ENCODE peak calls at places on chromosome 6, in four cellular contexts. One of them, this sample, is unnamed.
A peak's percentile ranks its signal among the peaks of the same experiment; 100 is the strongest.

GRCh38 chr6:41200901-41201783 is at the start of gene TREML2:
- DNase-seq in GM23338: no peak
- DNase-seq in A549: no peak
- DNase-seq in fibroblast of lung: no peak
- DNase-seq in this sample: no peak

GRCh38 chr6:135054575-135055498 is at the start of gene HBS1L:
- DNase-seq in GM23338: peak; percentile 98
- DNase-seq in A549: peak; percentile 68
- DNase-seq in fibroblast of lung: peak; percentile 94
- DNase-seq in this sample: peak; percentile 99

GRCh38 chr6:156634971-156635371 is 142.2 kb upstream of the ARID1B start:
- DNase-seq in GM23338: no peak
- DNase-seq in A549: no peak
- DNase-seq in fibroblast of lung: no peak
- DNase-seq in this sample: no peak

GRCh38 chr6:73024598-73024997 is 200.7 kb downstream of the KHDC1L start:
- DNase-seq in GM23338: no peak
- DNase-seq in A549: no peak
- DNase-seq in fibroblast of lung: peak; percentile 28
- DNase-seq in this sample: no peak

GRCh38 chr6:14660767-14661166 is 543.2 kb downstream of the CD83 start:
- DNase-seq in GM23338: no peak
- DNase-seq in A549: no peak
- DNase-seq in fibroblast of lung: no peak
- DNase-seq in this sample: no peak

GRCh38 chr6:7107578-7108195 is at the start of gene RREB1:
- DNase-seq in GM23338: peak; percentile 70
- DNase-seq in A549: peak; percentile 85
- DNase-seq in fibroblast of lung: peak; percentile 65
- DNase-seq in this sample: peak; percentile 68

GRCh38 chr6:113927001-113927400 is 43.9 kb downstream of the HDAC2 start:
- DNase-seq in GM23338: no peak
- DNase-seq in A549: no peak
- DNase-seq in fibroblast of lung: no peak
- DNase-seq in this sample: no peak

GRCh38 chr6:107713214-107713962 is 110.7 kb downstream of the SCML4 start:
- DNase-seq in GM23338: no peak
- DNase-seq in A549: no peak
- DNase-seq in fibroblast of lung: no peak
- DNase-seq in this sample: no peak

GRCh38 chr6:49321673-49322072 is 141.4 kb downstream of the MMUT start:
- DNase-seq in GM23338: no peak
- DNase-seq in A549: no peak
- DNase-seq in fibroblast of lung: peak; percentile 56
- DNase-seq in this sample: no peak

GRCh38 chr6:34656378-34657036 is 40.1 kb downstream of the ILRUN start:
- DNase-seq in GM23338: no peak
- DNase-seq in A549: no peak
- DNase-seq in fibroblast of lung: peak; percentile 74
- DNase-seq in this sample: no peak

GRCh38 chr6:155033021-155033801 is 38.1 kb downstream of the TIAM2 start:
- DNase-seq in GM23338: no peak
- DNase-seq in A549: no peak
- DNase-seq in fibroblast of lung: no peak
- DNase-seq in this sample: no peak

GRCh38 chr6:2111162-2111677 is 134.2 kb downstream of the GMDS start:
- DNase-seq in GM23338: no peak
- DNase-seq in A549: no peak
- DNase-seq in fibroblast of lung: peak; percentile 77
- DNase-seq in this sample: no peak

GRCh38 chr6:6512711-6513110 is 75.8 kb upstream of the LY86 start:
- DNase-seq in GM23338: no peak
- DNase-seq in A549: no peak
- DNase-seq in fibroblast of lung: no peak
- DNase-seq in this sample: no peak

GRCh38 chr6:33392168-33392947 is 735 bp downstream of the KIFC1 start:
- DNase-seq in GM23338: peak; percentile 21
- DNase-seq in A549: no peak
- DNase-seq in fibroblast of lung: peak; percentile 49
- DNase-seq in this sample: peak; percentile 28

GRCh38 chr6:148343383-148343782 is 745 bp downstream of the SASH1 start:
- DNase-seq in GM23338: no peak
- DNase-seq in A549: no peak
- DNase-seq in fibroblast of lung: peak; percentile 6
- DNase-seq in this sample: no peak

GRCh38 chr6:164856138-164856537 is 453.3 kb downstream of the C6orf118 start:
- DNase-seq in GM23338: peak; percentile 5
- DNase-seq in A549: no peak
- DNase-seq in fibroblast of lung: no peak
- DNase-seq in this sample: peak; percentile 4

GRCh38 chr6:141641406-141641805 is 491.3 kb upstream of the GJE1 start:
- DNase-seq in GM23338: no peak
- DNase-seq in A549: no peak
- DNase-seq in fibroblast of lung: no peak
- DNase-seq in this sample: no peak

GRCh38 chr6:158255280-158255973 is 56.8 kb upstream of the TULP4 start:
- DNase-seq in GM23338: no peak
- DNase-seq in A549: no peak
- DNase-seq in fibroblast of lung: no peak
- DNase-seq in this sample: no peak

GRCh38 chr6:42304313-42304712 is 86.7 kb upstream of the MRPS10 start:
- DNase-seq in GM23338: no peak
- DNase-seq in A549: no peak
- DNase-seq in fibroblast of lung: no peak
- DNase-seq in this sample: peak; percentile 44

GRCh38 chr6:149319413-149319812 is 1.9 kb downstream of the TAB2 start:
- DNase-seq in GM23338: no peak
- DNase-seq in A549: no peak
- DNase-seq in fibroblast of lung: no peak
- DNase-seq in this sample: no peak

GRCh38 chr6:4017847-4018193 is 61.1 kb downstream of the FAM217A start:
- DNase-seq in GM23338: peak; percentile 49
- DNase-seq in A549: no peak
- DNase-seq in fibroblast of lung: peak; percentile 51
- DNase-seq in this sample: peak; percentile 34

GRCh38 chr6:145705561-145705960 is 29.8 kb downstream of the EPM2A start:
- DNase-seq in GM23338: no peak
- DNase-seq in A549: no peak
- DNase-seq in fibroblast of lung: peak; percentile 51
- DNase-seq in this sample: no peak

GRCh38 chr6:137043710-137044365 is 927 bp downstream of the IL20RA start:
- DNase-seq in GM23338: peak; percentile 66
- DNase-seq in A549: peak; percentile 3
- DNase-seq in fibroblast of lung: peak; percentile 48
- DNase-seq in this sample: peak; percentile 62

GRCh38 chr6:146041282-146041681 is 12.4 kb downstream of the GRM1 start:
- DNase-seq in GM23338: peak; percentile 83
- DNase-seq in A549: no peak
- DNase-seq in fibroblast of lung: peak; percentile 21
- DNase-seq in this sample: peak; percentile 70

GRCh38 chr6:20058912-20059311 is 153.4 kb downstream of the MBOAT1 start:
- DNase-seq in GM23338: no peak
- DNase-seq in A549: no peak
- DNase-seq in fibroblast of lung: no peak
- DNase-seq in this sample: no peak

GRCh38 chr6:6581014-6581413 is 7.5 kb upstream of the LY86 start:
- DNase-seq in GM23338: no peak
- DNase-seq in A549: no peak
- DNase-seq in fibroblast of lung: no peak
- DNase-seq in this sample: no peak

GRCh38 chr6:126033696-126034095 is 47.4 kb downstream of the TRMT11 start:
- DNase-seq in GM23338: peak; percentile 72
- DNase-seq in A549: peak; percentile 29
- DNase-seq in fibroblast of lung: peak; percentile 93
- DNase-seq in this sample: peak; percentile 78

GRCh38 chr6:148479498-148479897 is 136.9 kb downstream of the SASH1 start:
- DNase-seq in GM23338: no peak
- DNase-seq in A549: no peak
- DNase-seq in fibroblast of lung: no peak
- DNase-seq in this sample: no peak

GRCh38 chr6:100296810-100297544 is 167.7 kb downstream of the SIM1 start:
- DNase-seq in GM23338: no peak
- DNase-seq in A549: peak; percentile 17
- DNase-seq in fibroblast of lung: peak; percentile 91
- DNase-seq in this sample: no peak

DNA sequence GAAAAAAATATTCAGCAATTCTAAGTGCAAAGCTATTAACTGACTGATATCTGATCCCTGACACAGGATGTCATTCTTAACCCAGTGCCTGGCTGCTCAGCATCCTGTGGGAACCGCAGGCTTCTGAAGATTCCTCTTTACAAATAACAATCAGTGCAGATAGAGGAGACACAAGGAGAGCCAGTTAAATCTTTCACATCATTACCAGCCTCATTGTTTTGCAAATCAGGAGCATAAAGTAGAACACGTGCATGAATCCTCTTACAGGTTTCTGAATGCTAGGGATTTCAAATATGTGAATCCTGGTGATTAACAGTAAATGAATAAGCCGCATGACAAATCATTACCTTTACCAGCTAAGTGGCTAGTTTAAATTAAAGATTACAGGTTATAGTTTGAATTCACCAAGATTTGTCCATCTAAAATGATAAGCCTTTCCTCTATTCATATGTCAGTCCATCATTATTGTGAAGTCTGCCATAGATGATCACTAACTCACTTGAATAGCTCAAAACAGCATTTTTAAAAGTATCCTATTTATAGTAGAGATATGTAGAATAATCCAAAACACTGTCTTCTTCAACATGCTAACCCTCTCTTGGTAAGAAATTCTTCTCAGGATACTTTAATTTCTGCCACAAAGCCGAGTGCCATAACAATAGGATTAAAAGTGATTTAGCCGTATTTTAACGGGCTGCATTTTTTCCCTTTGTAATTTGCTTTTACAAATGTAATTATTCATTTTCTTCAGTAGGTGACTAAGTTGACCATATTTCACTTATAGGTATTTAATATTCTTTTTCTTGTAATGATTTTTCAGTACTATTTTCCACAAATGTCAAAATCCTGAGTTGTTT is 367.3 kb upstream of the EPHA7 start:
- DNase-seq in GM23338: peak; percentile 96
- DNase-seq in A549: no peak
- DNase-seq in fibroblast of lung: no peak
- DNase-seq in this sample: peak; percentile 89
- TF ChIP-seq CTCF in GM23338: no peak
- TF ChIP-seq CTCF in A549: no peak
- TF ChIP-seq CTCF in fibroblast of lung: no peak
- TF ChIP-seq CTCF in this sample: no peak

DNA sequence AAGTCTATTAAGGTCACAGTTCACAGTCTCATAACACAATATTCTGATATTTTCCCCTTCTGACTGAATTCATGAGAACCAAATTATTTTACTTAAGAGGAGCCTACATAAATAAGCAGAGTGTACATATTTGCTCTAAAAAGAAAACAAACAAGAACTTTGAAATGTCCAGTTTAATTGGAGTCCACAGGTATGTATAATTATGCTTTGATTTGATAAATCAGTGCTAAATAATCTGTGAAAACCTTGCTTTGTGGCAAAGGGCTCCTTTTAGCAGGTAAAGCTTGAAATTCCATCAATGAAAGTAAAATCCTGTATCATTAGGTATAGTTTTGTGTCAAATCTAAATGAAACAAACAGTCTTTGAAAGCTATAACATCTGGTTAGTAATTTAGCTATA is 69.4 kb downstream of the ADGRB3 start:
- DNase-seq in GM23338: no peak
- DNase-seq in A549: no peak
- DNase-seq in fibroblast of lung: no peak
- DNase-seq in this sample: no peak
- H3K4me2 ChIP-seq in GM23338: peak overlapping the region; percentile 37
- H3K4me2 ChIP-seq in A549: no peak overlapping the region
- H3K4me2 ChIP-seq in fibroblast of lung: no peak overlapping the region
- H3K4me2 ChIP-seq in this sample: no peak overlapping the region

DNA sequence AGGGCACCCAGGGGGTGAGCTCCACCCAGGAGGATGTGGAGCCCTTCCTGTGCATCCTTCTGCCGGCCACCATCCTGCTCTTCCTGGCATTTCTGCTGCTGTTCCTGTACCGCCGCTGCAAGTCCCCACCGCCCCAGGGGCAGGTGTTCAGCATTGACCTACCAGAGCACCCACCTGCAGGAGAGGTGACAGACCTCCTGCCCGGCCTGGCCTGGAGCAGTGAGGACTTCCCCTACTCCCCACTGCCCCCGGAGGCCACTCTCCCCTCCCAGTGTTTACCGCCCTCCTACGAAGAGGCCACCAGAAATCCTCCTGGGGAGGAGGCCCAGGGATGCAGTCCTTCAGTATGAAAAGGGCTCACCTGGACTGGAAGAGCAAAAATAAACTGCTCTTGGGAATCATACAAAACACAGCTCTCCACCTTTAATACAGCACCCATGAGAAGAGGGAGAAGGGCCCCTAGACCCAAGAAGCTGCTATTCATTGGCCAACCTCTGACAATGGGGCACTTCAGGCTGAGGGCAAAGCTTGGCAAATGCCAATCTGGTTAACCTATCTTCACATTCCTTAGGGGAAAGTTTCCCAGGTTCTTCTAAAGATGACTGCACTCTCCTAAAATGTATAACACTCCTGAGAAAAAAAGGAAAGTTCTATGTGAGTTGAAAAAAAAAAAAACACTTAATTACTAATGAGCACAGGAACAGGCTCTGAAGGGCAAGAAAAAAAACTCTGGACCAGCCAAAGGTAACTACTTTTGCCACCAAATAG is 5.0 kb downstream of the SMIM28 start:
- DNase-seq in GM23338: peak; percentile 60
- DNase-seq in A549: no peak
- DNase-seq in fibroblast of lung: no peak
- DNase-seq in this sample: no peak
- TF ChIP-seq CTCF in GM23338: peak; percentile 48
- TF ChIP-seq CTCF in A549: no peak
- TF ChIP-seq CTCF in fibroblast of lung: no peak
- TF ChIP-seq CTCF in this sample: peak; percentile 27

DNA sequence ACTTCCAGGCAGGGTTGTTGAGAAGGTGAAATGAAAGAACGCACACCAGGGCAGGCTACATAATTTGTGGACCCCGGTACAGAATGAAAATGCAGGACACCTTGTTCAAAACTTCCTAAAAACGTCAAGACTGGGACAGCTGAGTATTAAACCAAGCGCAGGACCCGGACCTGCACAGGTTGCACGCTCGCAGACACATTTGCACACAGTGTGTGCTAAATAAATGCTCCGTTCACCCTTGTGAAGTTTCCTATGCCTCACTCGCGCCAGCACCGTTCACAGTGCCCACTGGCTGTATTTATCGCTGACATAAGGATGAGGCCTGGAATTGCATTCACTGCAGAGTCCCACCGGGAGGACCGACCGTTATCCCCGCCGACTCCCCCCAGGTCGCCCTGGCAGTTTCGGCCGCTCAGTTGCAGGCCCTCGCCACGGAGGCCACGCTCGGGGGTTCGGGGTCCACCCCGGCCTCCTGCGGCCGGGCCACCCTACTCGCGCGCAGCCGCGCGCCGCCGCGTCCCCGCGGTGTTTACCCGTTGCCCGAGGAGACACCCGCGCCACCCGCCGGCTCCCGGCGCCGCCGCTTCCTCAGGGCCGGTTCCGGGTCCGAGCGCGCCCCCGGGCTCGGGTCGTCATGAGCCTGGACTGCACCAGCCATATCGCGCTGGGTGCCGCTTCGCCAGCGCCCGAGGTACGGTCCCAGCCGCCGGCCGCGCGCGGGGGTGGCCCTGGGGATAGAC is at the start of gene CCDC170:
- DNase-seq in GM23338: peak; percentile 75
- DNase-seq in A549: peak; percentile 25
- DNase-seq in fibroblast of lung: peak; percentile 17
- DNase-seq in this sample: peak; percentile 73
- H3K4me2 ChIP-seq in GM23338: peak within 1 kb of the TSS; percentile 99
- H3K4me2 ChIP-seq in A549: peak within 1 kb of the TSS; percentile 100
- H3K4me2 ChIP-seq in fibroblast of lung: peak within 1 kb of the TSS; percentile 90
- H3K4me2 ChIP-seq in this sample: peak within 1 kb of the TSS; percentile 97